ENCODE peak calls at places on chromosomes 12 and 14, in four cellular contexts. H, O, B and U are unnamed samples. For H3K36me3 and H3K27me3, the result is how much of the 10 kb centered on the place peaks cover.

GRCh38 chr12:117182866-117183265 is 7.4 kb downstream of the FBXO21 start:
- DNase-seq in H (no peak), O (no peak), B (no peak), U (no peak)

GRCh38 chr14:30355431-30355913 is 203.5 kb upstream of the G2E3 start:
- DNase-seq in H (peak), O (no peak), B (peak), U (no peak)

GRCh38 chr12:68529466-68529865 is 81.2 kb upstream of the RAP1B start:
- DNase-seq in H (peak), O (no peak), B (peak), U (no peak)

GRCh38 chr12:1841606-1842182 is 21.3 kb downstream of the LRTM2 start:
- DNase-seq in H (no peak), O (no peak), B (no peak), U (no peak)

GRCh38 chr12:116539905-116540482 is 19.2 kb upstream of the MAP1LC3B2 start:
- DNase-seq in H (peak), O (peak), B (peak), U (no peak)

GRCh38 chr14:80987235-80988032 is 32.0 kb downstream of the TSHR start:
- DNase-seq in H (peak), O (peak), B (peak), U (no peak)

GRCh38 chr14:56208520-56208919 is 90.3 kb downstream of the PELI2 start:
- DNase-seq in H (no peak), O (no peak), B (no peak), U (no peak)

GRCh38 chr14:85439696-85440328 is 90.1 kb upstream of the FLRT2 start:
- DNase-seq in H (peak), O (no peak), B (peak), U (no peak)

GRCh38 chr12:89135976-89136634 is 216.2 kb downstream of the DUSP6 start:
- DNase-seq in H (peak), O (no peak), B (peak), U (no peak)

GRCh38 chr12:124940143-124940392 is 25.6 kb upstream of the UBC start:
- DNase-seq in H (no peak), O (no peak), B (no peak), U (no peak)

GRCh38 chr12:109586385-109587296 is 13.0 kb downstream of the MVK start:
- DNase-seq in H (no peak), O (no peak), B (no peak), U (no peak)

GRCh38 chr12:14782756-14783155 is 20.5 kb downstream of the WBP11 start:
- DNase-seq in H (no peak), O (no peak), B (no peak), U (no peak)

GRCh38 chr12:113957627-113958026 is 8.5 kb downstream of the RBM19 start:
- DNase-seq in H (no peak), O (no peak), B (no peak), U (no peak)

GRCh38 chr12:101764393-101764792 is 25.1 kb upstream of the SYCP3 start:
- DNase-seq in H (no peak), O (no peak), B (no peak), U (no peak)

GRCh38 chr14:92460541-92460915 is 53.1 kb upstream of the RIN3 start:
- DNase-seq in H (no peak), O (no peak), B (no peak), U (peak)

GRCh38 chr12:3185260-3185870 is 108.2 kb downstream of the TSPAN9 start:
- DNase-seq in H (peak), O (no peak), B (peak), U (peak)

GRCh38 chr12:109346920-109347319 is 780 bp upstream of the MYO1H start:
- DNase-seq in H (no peak), O (no peak), B (no peak), U (no peak)

GRCh38 chr12:72272731-72273498 is 745 bp downstream of the TRHDE start:
- DNase-seq in H (peak), O (peak), B (peak), U (no peak)

GRCh38 chr14:59126714-59127436 is 61.6 kb upstream of the DAAM1 start:
- DNase-seq in H (peak), O (peak), B (peak), U (no peak)

GRCh38 chr12:65740506-65740872 is 83.8 kb upstream of the HMGA2 start:
- DNase-seq in H (peak), O (no peak), B (peak), U (no peak)

GRCh38 chr12:29725587-29726320 is 58.0 kb downstream of the TMTC1 start:
- DNase-seq in H (peak), O (peak), B (peak), U (peak)

GRCh38 chr14:102140750-102141145 is 1.1 kb downstream of the WDR20 start:
- DNase-seq in H (no peak), O (no peak), B (no peak), U (no peak)

GRCh38 chr14:34629344-34629656 is 648 bp downstream of the SNX6 start:
- DNase-seq in H (no peak), O (no peak), B (no peak), U (no peak)

DNA sequence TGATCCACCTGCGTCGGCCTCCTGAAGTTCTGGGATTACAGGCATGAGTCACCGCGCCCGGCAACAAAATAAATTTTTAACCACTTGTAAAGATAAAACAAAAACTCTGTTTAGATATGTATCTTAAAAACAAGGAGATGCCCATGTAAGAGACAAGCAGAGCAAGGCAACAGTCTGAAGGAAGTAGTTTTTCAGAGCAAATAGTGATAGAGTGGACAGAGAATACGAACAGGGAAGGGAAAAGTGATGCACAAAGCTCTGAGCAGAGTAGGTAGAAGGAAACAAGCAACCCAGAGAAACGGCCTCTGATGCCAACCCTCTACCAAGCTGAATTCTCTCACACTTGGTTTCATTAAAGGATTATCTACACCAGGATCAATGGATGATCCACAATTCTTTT is 24.8 kb upstream of the CDKL1 start:
- DNase-seq in H (no peak), O (no peak), B (no peak), U (no peak)
- H3K36me3 ChIP-seq in H (under half), O (under half), B (under half), U (half or more)

DNA sequence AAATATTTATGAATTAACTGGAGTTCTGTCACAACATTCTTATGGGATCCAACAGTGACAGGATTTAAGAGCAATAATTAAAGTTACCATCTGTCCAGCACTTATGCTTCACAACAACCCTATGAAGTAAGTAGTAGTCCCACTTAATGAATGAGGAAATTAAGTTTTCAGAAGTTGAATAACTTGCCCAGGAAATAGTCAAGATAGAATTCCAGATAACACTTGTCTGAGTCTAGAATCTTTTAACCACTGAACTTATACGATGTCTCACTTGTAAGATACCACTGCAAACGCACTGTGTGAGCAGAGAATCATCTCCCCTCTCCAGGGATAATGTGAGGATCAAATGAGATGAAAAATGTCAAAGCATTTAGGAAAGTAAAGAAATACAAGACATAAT is 3.3 kb upstream of the TTC9 start:
- DNase-seq in H (no peak), O (no peak), B (no peak), U (no peak)
- H3K27me3 ChIP-seq in H (under half), O (under half), B (under half), U (under half)

GRCh38 chr14:68846466-68846865 is 53.6 kb upstream of the ZFP36L1 start:
- DNase-seq in H (no peak), O (no peak), B (no peak), U (no peak)

GRCh38 chr14:68842298-68842697 is 49.4 kb upstream of the ZFP36L1 start:
- DNase-seq in H (peak), O (no peak), B (peak), U (no peak)

GRCh38 chr14:68844210-68844545 is 51.3 kb upstream of the ZFP36L1 start:
- DNase-seq in H (no peak), O (no peak), B (no peak), U (no peak)

GRCh38 chr14:68841030-68841809 is 48.4 kb upstream of the ZFP36L1 start:
- DNase-seq in H (peak), O (no peak), B (peak), U (peak)

GRCh38 chr14:68843471-68844209 is 50.8 kb upstream of the ZFP36L1 start:
- DNase-seq in H (no peak), O (peak), B (peak), U (peak)
- H3K4me3 ChIP-seq in H (no peak), O (no peak), B (no peak), U (peak)

DNA sequence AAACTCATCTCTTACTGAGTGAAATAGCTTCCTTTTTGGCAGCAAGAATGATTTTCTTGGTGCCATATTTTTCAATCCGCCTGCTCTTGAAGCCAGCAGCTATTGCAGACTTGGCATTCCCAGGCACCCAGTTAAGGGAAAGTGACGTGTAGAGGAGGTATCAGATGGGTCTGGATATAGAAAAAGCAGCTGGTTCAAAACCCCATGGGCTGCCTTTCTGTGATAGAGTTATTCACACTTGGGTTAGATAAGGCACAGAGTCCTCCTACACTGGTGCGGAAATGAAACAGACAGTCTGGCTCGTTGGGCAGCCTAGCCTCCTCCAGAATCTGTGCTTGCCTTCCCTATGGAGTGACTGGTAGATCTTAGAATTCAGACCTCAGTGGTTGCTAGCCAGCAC is 62.2 kb downstream of the PTPN11 start:
- DNase-seq in H (no peak), O (no peak), B (no peak), U (no peak)
- H3K36me3 ChIP-seq in H (under half), O (under half), B (under half), U (half or more)

DNA sequence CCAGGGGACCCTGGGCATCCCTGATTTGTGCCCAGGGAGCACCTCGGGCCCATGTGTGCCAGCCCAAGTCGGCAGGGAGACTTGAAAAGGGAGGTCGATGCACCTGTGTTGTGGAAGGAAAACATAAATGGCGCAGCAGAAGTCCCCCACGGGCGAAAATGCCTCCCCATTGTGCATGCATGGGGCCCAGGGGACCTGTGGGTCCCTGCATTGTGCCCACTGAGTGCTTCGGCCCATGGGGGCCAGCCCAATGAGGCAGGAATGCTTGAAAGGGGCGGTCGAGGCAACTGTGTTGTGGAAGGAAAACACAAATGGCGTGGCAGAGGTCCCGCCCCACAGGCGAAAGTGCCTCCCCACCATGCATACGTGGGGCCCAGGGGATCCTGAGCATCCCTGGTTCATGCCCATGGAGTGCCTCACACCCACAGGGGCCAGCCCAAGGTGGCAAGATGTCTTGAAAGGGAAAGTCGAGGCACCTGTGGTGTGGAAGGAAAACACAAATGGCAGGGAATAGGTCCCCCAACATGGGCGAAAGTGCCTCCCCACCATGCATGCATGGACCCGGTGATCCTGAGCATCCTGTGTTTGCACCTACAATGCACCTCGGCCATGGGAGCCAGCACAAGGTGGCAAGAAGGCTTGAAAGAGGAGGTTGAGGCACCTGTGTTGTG is 368.0 kb downstream of the ALG10 start:
- DNase-seq in H (no peak), O (no peak), B (no peak), U (no peak)
- H3K27me3 ChIP-seq in H (under half), O (under half), B (under half), U (under half)

GRCh38 chr12:122080149-122081107 is 1.9 kb downstream of the MLXIP start:
- DNase-seq in H (peak), O (peak), B (peak), U (peak)

GRCh38 chr12:122081108-122081696 is 2.6 kb downstream of the MLXIP start:
- DNase-seq in H (no peak), O (no peak), B (peak), U (no peak)

GRCh38 chr12:122079532-122080081 is 1.1 kb downstream of the MLXIP start:
- DNase-seq in H (no peak), O (no peak), B (no peak), U (no peak)

GRCh38 chr12:122082621-122083356 is 4.2 kb downstream of the MLXIP start:
- DNase-seq in H (no peak), O (no peak), B (no peak), U (no peak)

GRCh38 chr12:122081697-122082221 is 3.2 kb downstream of the MLXIP start:
- DNase-seq in H (no peak), O (peak), B (no peak), U (no peak)
- H3K4me3 ChIP-seq in H (peak), O (peak), B (peak), U (peak)

GRCh38 chr14:75142494-75142893 is 15.6 kb upstream of the NEK9 start:
- DNase-seq in H (no peak), O (no peak), B (no peak), U (no peak)
- H3K36me3 ChIP-seq in H (under half), O (under half), B (under half), U (under half)

DNA sequence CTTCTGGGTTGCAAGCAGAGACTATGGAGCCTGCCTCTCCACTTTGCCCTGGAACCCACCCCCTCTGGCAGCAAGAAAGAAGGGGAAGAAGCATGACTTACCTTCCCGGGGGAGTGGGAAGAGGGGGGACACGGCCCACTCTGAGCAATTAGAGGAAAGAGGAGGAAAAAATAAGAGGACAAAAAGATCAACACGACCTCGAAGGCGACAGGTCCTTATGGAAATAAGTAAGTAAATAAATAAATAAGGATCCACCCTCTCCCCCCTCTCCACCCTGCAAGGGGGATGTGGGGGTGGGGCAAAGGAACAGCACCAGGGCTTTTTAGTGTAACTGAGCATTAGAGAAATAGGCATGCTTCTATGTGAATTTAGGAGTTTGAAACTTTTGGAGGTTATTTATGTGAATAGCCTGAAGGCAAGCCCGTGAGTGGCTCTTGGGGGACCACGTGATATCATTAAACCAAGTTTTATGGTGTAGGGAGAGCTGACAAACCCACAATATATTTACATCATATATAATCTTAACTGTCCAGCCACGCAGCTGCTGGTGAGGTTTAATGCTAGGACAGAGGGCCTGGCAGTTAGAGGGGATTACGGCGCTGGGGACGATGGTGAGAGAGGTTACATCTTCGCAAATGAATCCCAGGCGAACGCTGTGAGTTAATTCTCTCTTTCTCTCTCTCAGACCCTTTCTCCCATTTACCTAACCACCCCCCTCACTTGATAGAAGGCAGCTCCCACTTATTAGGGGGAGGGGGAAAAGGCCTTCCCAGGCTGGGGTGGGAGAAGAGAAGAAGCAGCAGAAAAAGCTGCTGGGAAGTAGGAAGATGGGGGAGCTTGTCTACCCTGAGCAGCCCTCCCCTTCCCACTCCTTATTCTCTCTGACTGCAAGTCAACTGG is 4.8 kb downstream of the HOXC5 start:
- DNase-seq in H (no peak), O (no peak), B (no peak), U (no peak)
- H3K27me3 ChIP-seq in H (half or more), O (under half), B (under half), U (under half)